ENCODE peak calls at places on chromosome 11, in ten cellular contexts. G, I, F, X, Q, L, R, B, H and T are unnamed samples.

GRCh38 chr11:10824888-10825287 is 16.2 kb upstream of the EIF4G2 start:
- DNase-seq in G (no peak), I (no peak), F (no peak), X (no peak), Q (no peak), L (no peak), R (no peak), B (no peak), H (no peak), T (no peak)

GRCh38 chr11:102757823-102758549 is 22.4 kb downstream of the MMP10 start:
- DNase-seq in G (no peak), I (no peak), F (no peak), X (no peak), Q (no peak), L (no peak), R (no peak), B (peak; percentile 90), H (peak; percentile 69), T (no peak)

GRCh38 chr11:27409060-27409459 is 46.0 kb upstream of the CCDC34 start:
- DNase-seq in G (no peak), I (no peak), F (no peak), X (no peak), Q (no peak), L (no peak), R (no peak), B (no peak), H (no peak), T (no peak)

GRCh38 chr11:70445091-70445490 is 46.8 kb downstream of the CTTN start:
- DNase-seq in G (no peak), I (no peak), F (no peak), X (no peak), Q (no peak), L (no peak), R (no peak), B (no peak), H (no peak), T (no peak)

GRCh38 chr11:28983780-28984179 is 875.6 kb downstream of the METTL15 start:
- DNase-seq in G (no peak), I (no peak), F (no peak), X (no peak), Q (no peak), L (no peak), R (no peak), B (no peak), H (no peak), T (no peak)

GRCh38 chr11:34356576-34356917 is 1.3 kb downstream of the ABTB2 start:
- DNase-seq in G (no peak), I (no peak), F (no peak), X (no peak), Q (no peak), L (peak; percentile 23), R (no peak), B (peak; percentile 50), H (peak; percentile 81), T (no peak)

GRCh38 chr11:57905439-57905838 is 118.2 kb upstream of the OR9Q1 start:
- DNase-seq in G (no peak), I (no peak), F (no peak), X (no peak), Q (no peak), L (no peak), R (no peak), B (peak; percentile 85), H (no peak), T (no peak)

GRCh38 chr11:83064011-83064410 is 7.7 kb downstream of the RAB30 start:
- DNase-seq in G (no peak), I (no peak), F (no peak), X (no peak), Q (no peak), L (no peak), R (no peak), B (no peak), H (no peak), T (no peak)